ENCODE peak calls at places on chromosome 10, in four cellular contexts. Z, L, G and P are unnamed samples.

GRCh38 chr10:106931159-106931852 is 233.2 kb downstream of the SORCS1 start:
- DNase-seq in Z (no peak), L (no peak), G (no peak), P (peak)

GRCh38 chr10:18659784-18660561 is 742 bp downstream of the ARL5B start:
- DNase-seq in Z (no peak), L (peak), G (peak), P (peak)

GRCh38 chr10:105658696-105659095 is 1017.6 kb downstream of the SORCS3 start:
- DNase-seq in Z (no peak), L (no peak), G (no peak), P (no peak)

GRCh38 chr10:61942997-61943457 is 41.5 kb downstream of the ARID5B start:
- DNase-seq in Z (no peak), L (no peak), G (no peak), P (no peak)

GRCh38 chr10:100823194-100823593 is 77.8 kb downstream of the PAX2 start:
- DNase-seq in Z (no peak), L (no peak), G (no peak), P (no peak)

GRCh38 chr10:114825513-114826253 is 4.1 kb downstream of the FHIP2A start:
- DNase-seq in Z (no peak), L (peak), G (no peak), P (no peak)

GRCh38 chr10:98248018-98248417 is 20.0 kb downstream of the LOXL4 start:
- DNase-seq in Z (no peak), L (no peak), G (no peak), P (no peak)

GRCh38 chr10:51888263-51888662 is 188.9 kb upstream of the CSTF2T start:
- DNase-seq in Z (no peak), L (no peak), G (no peak), P (no peak)

GRCh38 chr10:102612964-102613275 is 31.4 kb upstream of the TRIM8 start:
- DNase-seq in Z (no peak), L (no peak), G (no peak), P (no peak)

GRCh38 chr10:83553366-83553765 is 585.9 kb upstream of the GHITM start:
- DNase-seq in Z (no peak), L (no peak), G (no peak), P (no peak)

GRCh38 chr10:5608608-5609270 is 57.7 kb downstream of the ASB13 start:
- DNase-seq in Z (no peak), L (no peak), G (no peak), P (no peak)

GRCh38 chr10:61164458-61165160 is 220.6 kb upstream of the RHOBTB1 start:
- DNase-seq in Z (no peak), L (peak), G (no peak), P (peak)

GRCh38 chr10:132940791-132941465 is 1.4 kb downstream of the CFAP46 start:
- DNase-seq in Z (no peak), L (no peak), G (no peak), P (no peak)

GRCh38 chr10:132939957-132940790 is 2.2 kb downstream of the CFAP46 start:
- DNase-seq in Z (peak), L (peak), G (peak), P (no peak)

GRCh38 chr10:132937861-132938260 is 4.5 kb downstream of the CFAP46 start:
- DNase-seq in Z (no peak), L (no peak), G (no peak), P (no peak)

GRCh38 chr10:132939378-132939955 is 2.9 kb downstream of the CFAP46 start:
- DNase-seq in Z (no peak), L (no peak), G (no peak), P (no peak)

DNA sequence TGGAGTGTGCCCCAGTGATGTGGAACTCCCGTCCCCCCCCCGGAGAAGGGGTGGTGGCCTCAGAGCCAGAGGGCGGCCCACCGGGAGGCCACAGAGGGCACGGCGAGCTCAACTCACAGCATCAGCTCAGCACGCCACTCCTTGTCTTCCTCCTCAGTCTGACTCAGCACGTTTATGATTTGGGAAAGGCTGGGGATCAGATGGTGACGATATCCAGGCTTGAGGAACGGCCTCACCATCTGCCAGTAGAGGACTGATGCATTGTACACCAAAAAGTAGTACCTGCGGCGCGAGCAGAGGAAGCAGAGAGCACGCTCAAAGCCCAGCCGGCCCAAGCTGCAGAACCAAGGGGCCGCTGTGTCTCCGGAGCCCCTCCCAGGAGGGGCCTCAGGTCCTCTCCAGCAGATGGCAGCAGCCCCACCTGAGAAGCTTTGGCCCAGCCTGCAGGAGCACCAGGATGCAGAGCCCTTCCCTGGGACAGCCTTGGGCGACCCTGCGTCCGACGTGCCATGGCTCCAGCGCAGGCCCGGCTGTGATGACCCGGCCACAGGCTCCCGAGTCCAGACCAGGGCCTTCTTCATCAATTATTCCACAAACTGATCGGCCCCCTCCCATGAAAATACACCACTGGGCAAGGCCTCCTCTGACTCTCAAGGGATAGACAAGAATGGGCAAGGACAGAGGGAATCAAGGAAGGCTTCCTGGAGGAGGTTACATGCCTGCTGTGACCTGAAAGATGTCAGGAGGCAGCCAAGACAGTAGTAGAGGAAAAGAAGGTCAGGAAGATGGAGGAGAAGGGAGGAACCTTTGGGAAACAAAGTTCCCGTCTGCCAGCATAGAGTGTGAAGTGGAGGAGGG is 3.7 kb downstream of the CFAP46 start:
- DNase-seq in Z (peak), L (peak), G (peak), P (peak)
- TF ChIP-seq HMGXB4 in Z (no peak), L (no peak), G (no peak), P (no peak)

GRCh38 chr10:27893320-27894014 is 105.4 kb downstream of the ODAD2 start:
- DNase-seq in Z (no peak), L (no peak), G (no peak), P (no peak)
- TF ChIP-seq HMGXB4 in Z (no peak), L (no peak), G (no peak), P (no peak)

GRCh38 chr10:35797187-35797586 is 155.1 kb upstream of the FZD8 start:
- DNase-seq in Z (no peak), L (no peak), G (no peak), P (no peak)
- TF ChIP-seq HMGXB4 in Z (no peak), L (no peak), G (no peak), P (no peak)

GRCh38 chr10:127151981-127152699 is 44.3 kb downstream of the INSYN2A start:
- DNase-seq in Z (no peak), L (peak), G (no peak), P (peak)

GRCh38 chr10:127150136-127150535 is 46.3 kb downstream of the INSYN2A start:
- DNase-seq in Z (no peak), L (no peak), G (no peak), P (no peak)

GRCh38 chr10:127151541-127151940 is 44.9 kb downstream of the INSYN2A start:
- DNase-seq in Z (no peak), L (peak), G (no peak), P (no peak)

GRCh38 chr10:127155221-127155620 is 41.2 kb downstream of the INSYN2A start:
- DNase-seq in Z (no peak), L (no peak), G (no peak), P (no peak)

GRCh38 chr10:127153166-127153565 is 43.2 kb downstream of the INSYN2A start:
- DNase-seq in Z (no peak), L (no peak), G (no peak), P (no peak)
- TF ChIP-seq HMGXB4 in Z (no peak), L (no peak), G (no peak), P (no peak)

GRCh38 chr10:59991117-59991516 is 84.8 kb upstream of the CCDC6 start:
- DNase-seq in Z (no peak), L (no peak), G (no peak), P (no peak)

GRCh38 chr10:59995862-59996261 is 89.5 kb upstream of the CCDC6 start:
- DNase-seq in Z (no peak), L (no peak), G (no peak), P (no peak)

GRCh38 chr10:59993931-59994330 is 87.6 kb upstream of the CCDC6 start:
- DNase-seq in Z (no peak), L (peak), G (no peak), P (no peak)

GRCh38 chr10:59991661-59992060 is 85.3 kb upstream of the CCDC6 start:
- DNase-seq in Z (peak), L (peak), G (no peak), P (no peak)
- TF ChIP-seq HMGXB4 in Z (no peak), L (no peak), G (no peak), P (no peak)

GRCh38 chr10:4555920-4556319 is 270.1 kb upstream of the AKR1E2 start:
- DNase-seq in Z (no peak), L (no peak), G (no peak), P (no peak)
- TF ChIP-seq HMGXB4 in Z (no peak), L (no peak), G (no peak), P (no peak)

GRCh38 chr10:110503528-110504110 is 5.9 kb downstream of the DUSP5 start:
- DNase-seq in Z (no peak), L (no peak), G (no peak), P (no peak)
- TF ChIP-seq HMGXB4 in Z (no peak), L (no peak), G (no peak), P (no peak)

GRCh38 chr10:14736043-14736442 is 38.7 kb downstream of the FAM107B start:
- DNase-seq in Z (no peak), L (no peak), G (no peak), P (no peak)
- TF ChIP-seq HMGXB4 in Z (no peak), L (no peak), G (no peak), P (no peak)